ENCODE peak calls at places on chromosomes 6 and 20, in nine cellular contexts. V is neural progenitor cell, N is hepatocyte, B is GM23248, U is SK-N-SH, R is MM.1S, E is HCT116, G is GM23338, C is OCI-LY7. M is an unnamed sample.
A peak's percentile ranks its signal among the peaks of the same experiment; 100 is the strongest.

GRCh38 chr6:158050107-158050735 is 68.6 kb downstream of the SYNJ2 start:
- DNase-seq in V (no peak), N (no peak), B (no peak), U (no peak), R (no peak), E (no peak), G (no peak), C (no peak), M (no peak)

GRCh38 chr20:18904624-18905023 is 91.0 kb downstream of the SCP2D1 start:
- DNase-seq in V (peak; percentile 18), N (peak; percentile 23), B (peak; percentile 10), U (no peak), R (no peak), E (peak; percentile 1), G (peak; percentile 13), C (no peak), M (peak; percentile 54)

GRCh38 chr20:5353624-5354496 is 37.1 kb upstream of the PROKR2 start:
- DNase-seq in V (no peak), N (peak; percentile 17), B (peak; percentile 87), U (no peak), R (no peak), E (peak; percentile 40), G (no peak), C (no peak), M (peak; percentile 69)

GRCh38 chr6:111592726-111593515 is 12.8 kb downstream of the TRAF3IP2 start:
- DNase-seq in V (peak; percentile 34), N (no peak), B (no peak), U (peak; percentile 24), R (no peak), E (no peak), G (peak; percentile 52), C (no peak), M (no peak)

GRCh38 chr6:95517004-95517403 is 60.3 kb upstream of the MANEA start:
- DNase-seq in V (no peak), N (no peak), B (no peak), U (no peak), R (no peak), E (no peak), G (no peak), C (no peak), M (no peak)

GRCh38 chr6:16956371-16956770 is 145.5 kb upstream of the STMND1 start:
- DNase-seq in V (no peak), N (no peak), B (no peak), U (no peak), R (no peak), E (no peak), G (no peak), C (no peak), M (peak; percentile 7)

GRCh38 chr20:32437391-32438074 is 79.4 kb downstream of the ASXL1 start:
- DNase-seq in V (no peak), N (peak; percentile 32), B (peak; percentile 10), U (peak; percentile 47), R (no peak), E (no peak), G (peak; percentile 72), C (peak; percentile 22), M (peak; percentile 23)

GRCh38 chr6:163460307-163460782 is 45.8 kb downstream of the QKI start:
- DNase-seq in V (peak; percentile 42), N (no peak), B (peak; percentile 78), U (no peak), R (no peak), E (no peak), G (no peak), C (no peak), M (no peak)

GRCh38 chr20:49568491-49569151 is 684 bp upstream of the PTGIS start:
- DNase-seq in V (peak; percentile 81), N (peak; percentile 41), B (peak; percentile 29), U (no peak), R (no peak), E (no peak), G (peak; percentile 95), C (no peak), M (no peak)

GRCh38 chr6:149608381-149608982 is 40.0 kb downstream of the KATNA1 start:
- DNase-seq in V (no peak), N (no peak), B (no peak), U (no peak), R (no peak), E (no peak), G (no peak), C (no peak), M (no peak)

GRCh38 chr6:90896165-90896549 is 309.3 kb upstream of the MAP3K7 start:
- DNase-seq in V (peak; percentile 31), N (no peak), B (no peak), U (peak; percentile 53), R (no peak), E (no peak), G (no peak), C (no peak), M (no peak)

GRCh38 chr20:24986436-24987015 is 6.0 kb downstream of the APMAP start:
- DNase-seq in V (no peak), N (no peak), B (no peak), U (no peak), R (no peak), E (no peak), G (no peak), C (no peak), M (no peak)

GRCh38 chr6:118992186-118992795 is 57.3 kb upstream of the MCM9 start:
- DNase-seq in V (no peak), N (no peak), B (no peak), U (no peak), R (no peak), E (no peak), G (no peak), C (no peak), M (no peak)

GRCh38 chr6:169851641-169852503 is 100.5 kb downstream of the ERMARD start:
- DNase-seq in V (peak; percentile 53), N (no peak), B (no peak), U (no peak), R (no peak), E (no peak), G (no peak), C (no peak), M (peak; percentile 73)

GRCh38 chr6:95186710-95187109 is 390.6 kb upstream of the MANEA start:
- DNase-seq in V (no peak), N (no peak), B (no peak), U (no peak), R (peak; percentile 44), E (no peak), G (no peak), C (no peak), M (no peak)

GRCh38 chr6:13142611-13143010 is 185.7 kb downstream of the TBC1D7 start:
- DNase-seq in V (no peak), N (no peak), B (no peak), U (no peak), R (no peak), E (no peak), G (no peak), C (no peak), M (no peak)

GRCh38 chr6:32937230-32937633 is 3.6 kb downstream of the HLA-DMB start:
- DNase-seq in V (no peak), N (no peak), B (no peak), U (no peak), R (no peak), E (no peak), G (no peak), C (no peak), M (no peak)

GRCh38 chr20:31691646-31692275 is 30.9 kb downstream of the BCL2L1 start:
- DNase-seq in V (no peak), N (no peak), B (peak; percentile 59), U (no peak), R (peak; percentile 78), E (no peak), G (peak; percentile 62), C (peak; percentile 77), M (peak; percentile 1)

DNA sequence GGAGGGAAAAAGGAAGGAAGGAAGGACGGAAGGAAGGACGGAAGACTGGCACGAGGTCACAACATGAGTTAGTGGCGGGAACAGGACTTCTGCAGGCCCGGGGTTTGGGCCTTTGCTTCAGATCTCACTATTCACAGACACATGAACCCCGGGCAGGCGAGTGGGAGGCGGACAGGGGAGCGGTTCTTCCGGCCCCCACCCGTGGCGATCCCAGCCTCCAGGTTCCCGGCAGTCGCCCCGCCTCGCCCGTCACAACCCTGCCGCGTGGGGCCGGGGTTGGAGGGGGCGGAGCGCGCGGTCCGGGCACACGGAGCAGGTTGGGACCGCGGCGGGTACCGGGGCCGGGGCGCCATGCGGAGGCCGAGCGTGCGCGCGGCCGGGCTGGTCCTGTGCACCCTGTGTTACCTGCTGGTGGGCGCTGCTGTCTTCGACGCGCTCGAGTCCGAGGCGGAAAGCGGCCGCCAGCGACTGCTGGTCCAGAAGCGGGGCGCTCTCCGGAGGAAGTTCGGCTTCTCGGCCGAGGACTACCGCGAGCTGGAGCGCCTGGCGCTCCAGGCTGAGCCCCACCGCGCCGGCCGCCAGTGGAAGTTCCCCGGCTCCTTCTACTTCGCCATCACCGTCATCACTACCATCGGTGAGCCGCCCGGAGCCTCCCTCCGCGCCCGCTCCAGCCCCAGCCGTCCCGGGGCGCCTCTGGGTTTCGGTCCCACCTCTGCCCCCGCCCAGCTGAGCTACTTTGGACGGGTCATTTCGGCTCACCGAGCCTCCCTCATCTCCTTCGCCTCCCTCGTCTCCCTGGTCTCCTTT is at the start of gene KCNK15:
- DNase-seq in V (peak; percentile 68), N (peak; percentile 60), B (peak; percentile 71), U (peak; percentile 71), R (no peak), E (no peak), G (peak; percentile 73), C (no peak), M (peak; percentile 16)
- TF ChIP-seq EZH2phosphoT487 in V (peak; percentile 69), N (no peak), B (no peak), U (no peak), R (no peak), E (no peak), G (no peak), C (no peak), M (no peak)

GRCh38 chr6:38997128-38997761 is 51.3 kb upstream of the GLP1R start:
- DNase-seq in V (peak; percentile 75), N (peak; percentile 70), B (no peak), U (peak; percentile 49), R (no peak), E (no peak), G (peak; percentile 86), C (peak; percentile 26), M (peak; percentile 36)

GRCh38 chr6:38996676-38997075 is 51.9 kb upstream of the GLP1R start:
- DNase-seq in V (no peak), N (no peak), B (no peak), U (no peak), R (no peak), E (no peak), G (no peak), C (no peak), M (no peak)
- H3K4me3 ChIP-seq in V (no peak overlapping the region), N (no peak overlapping the region), B (no peak overlapping the region), U (no peak overlapping the region), R (no peak overlapping the region), E (no peak overlapping the region), G (no peak overlapping the region), C (no peak overlapping the region), M (no peak overlapping the region)

DNA sequence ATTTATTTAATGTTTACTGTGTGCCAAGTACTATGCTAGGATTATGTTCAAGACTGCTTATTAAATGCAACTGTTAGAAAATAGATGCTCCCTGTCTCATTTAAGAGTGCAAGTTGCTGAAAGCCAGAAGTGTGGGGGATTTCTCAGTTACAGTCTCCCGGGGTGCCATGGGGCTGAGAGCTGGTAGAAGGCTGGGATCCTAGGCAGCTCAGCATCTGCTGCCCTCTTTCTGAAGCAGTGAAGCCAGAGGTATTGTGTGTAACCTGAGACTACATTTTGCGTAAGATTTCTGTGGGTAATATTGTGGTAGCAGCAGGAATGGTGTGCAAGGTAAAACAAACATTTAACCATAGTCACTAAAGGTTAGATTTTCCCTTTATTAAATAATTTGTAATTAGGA is 120.6 kb downstream of the AKAP7 start:
- DNase-seq in V (no peak), N (no peak), B (no peak), U (no peak), R (no peak), E (no peak), G (no peak), C (no peak), M (peak; percentile 50)
- TF ChIP-seq EZH2phosphoT487 in V (no peak), N (no peak), B (no peak), U (no peak), R (no peak), E (no peak), G (no peak), C (no peak), M (no peak)

GRCh38 chr20:33651562-33652048 is 10.5 kb upstream of the C20orf144 start:
- DNase-seq in V (no peak), N (no peak), B (no peak), U (no peak), R (no peak), E (no peak), G (no peak), C (no peak), M (no peak)
- H3K4me3 ChIP-seq in V (no peak overlapping the region), N (no peak overlapping the region), B (no peak overlapping the region), U (no peak overlapping the region), R (no peak overlapping the region), E (no peak overlapping the region), G (no peak overlapping the region), C (no peak overlapping the region), M (no peak overlapping the region)

M was measured in PC-3.